ENCODE peak calls at places on chromosomes 11 and 22, in eight cellular contexts. G is HCT116, S is SK-N-SH, L is K562, T is GM12878, F is endothelial cell of umbilical vein, V is HepG2, N is H1. Z is an unnamed sample.

GRCh38 chr11:134098566-134099184 is 29.8 kb downstream of the JAM3 start:
- DNase-seq in G (peak), S (no peak), L (no peak), T (no peak), F (no peak), V (peak), N (no peak), Z (no peak)

GRCh38 chr22:30876925-30877553 is 91.5 kb downstream of the MORC2 start:
- DNase-seq in G (no peak), S (peak), L (no peak), T (no peak), F (no peak), V (no peak), N (no peak), Z (peak)

GRCh38 chr11:87463486-87464102 is 425.9 kb downstream of the TMEM135 start:
- DNase-seq in G (peak), S (peak), L (peak), T (no peak), F (no peak), V (peak), N (no peak), Z (no peak)

GRCh38 chr22:38957046-38957770 is at the start of gene APOBEC3A:
- DNase-seq in G (no peak), S (no peak), L (no peak), T (no peak), F (no peak), V (no peak), N (no peak), Z (no peak)

GRCh38 chr11:60625262-60625661 is 74.2 kb upstream of the MS4A8 start:
- DNase-seq in G (peak), S (peak), L (no peak), T (no peak), F (peak), V (peak), N (no peak), Z (peak)

GRCh38 chr11:123405123-123405592 is 24.9 kb upstream of the GRAMD1B start:
- DNase-seq in G (no peak), S (no peak), L (no peak), T (no peak), F (no peak), V (no peak), N (no peak), Z (no peak)

GRCh38 chr11:28146123-28146751 is 38.0 kb downstream of the METTL15 start:
- DNase-seq in G (peak), S (no peak), L (peak), T (no peak), F (peak), V (peak), N (no peak), Z (no peak)

GRCh38 chr22:24289781-24290181 is 19.1 kb downstream of the SPECC1L start:
- DNase-seq in G (no peak), S (no peak), L (peak), T (no peak), F (peak), V (no peak), N (no peak), Z (no peak)

GRCh38 chr11:443542-444199 is 1.9 kb upstream of the ANO9 start:
- DNase-seq in G (no peak), S (no peak), L (no peak), T (no peak), F (no peak), V (no peak), N (no peak), Z (peak)

GRCh38 chr11:17528181-17528691 is 16.0 kb downstream of the USH1C start:
- DNase-seq in G (no peak), S (peak), L (peak), T (no peak), F (peak), V (peak), N (peak), Z (no peak)

GRCh38 chr11:24859801-24860300 is 363.0 kb downstream of the LUZP2 start:
- DNase-seq in G (no peak), S (no peak), L (no peak), T (no peak), F (no peak), V (no peak), N (no peak), Z (no peak)

GRCh38 chr11:15095736-15096228 is 18.9 kb upstream of the INSC start:
- DNase-seq in G (no peak), S (no peak), L (no peak), T (no peak), F (no peak), V (no peak), N (no peak), Z (no peak)

GRCh38 chr11:72244317-72245231 is 598 bp upstream of the PHOX2A start:
- DNase-seq in G (no peak), S (peak), L (no peak), T (no peak), F (no peak), V (no peak), N (peak), Z (no peak)

GRCh38 chr22:44261164-44261860 is 51.4 kb downstream of the SHISAL1 start:
- DNase-seq in G (no peak), S (no peak), L (no peak), T (no peak), F (no peak), V (no peak), N (no peak), Z (no peak)

GRCh38 chr11:80970016-80970516 is 1529.2 kb upstream of the TENM4 start:
- DNase-seq in G (no peak), S (no peak), L (no peak), T (no peak), F (no peak), V (no peak), N (no peak), Z (no peak)

DNA sequence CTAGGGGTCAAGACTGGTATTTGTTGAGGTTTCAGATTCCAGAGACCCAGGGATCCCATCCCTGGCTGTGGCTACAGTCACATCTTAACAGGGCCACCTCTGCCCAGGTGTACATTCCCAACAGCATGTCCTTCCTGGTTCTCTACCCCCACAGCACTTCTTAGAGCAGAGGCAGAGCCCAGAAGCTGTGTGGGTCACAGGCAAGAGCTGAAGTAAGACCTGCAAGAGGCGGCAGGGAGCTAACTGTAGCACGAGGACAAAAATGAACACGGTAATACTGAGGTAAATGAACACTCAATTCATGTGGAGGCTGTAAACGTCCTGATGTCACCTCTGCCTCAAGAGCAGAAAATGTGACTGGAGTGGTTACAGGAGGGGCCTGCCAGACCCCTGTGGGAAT is 21.7 kb upstream of the RAPSN start:
- DNase-seq in G (no peak), S (no peak), L (no peak), T (no peak), F (no peak), V (no peak), N (no peak), Z (no peak)
- H3K9ac ChIP-seq in G (no peak), S (no peak), L (no peak), T (no peak), F (no peak), V (no peak), N (no peak), Z (no peak)

GRCh38 chr11:85950317-85951048 is 95.3 kb downstream of the CCDC83 start:
- DNase-seq in G (no peak), S (no peak), L (no peak), T (no peak), F (no peak), V (no peak), N (no peak), Z (no peak)
- TF ChIP-seq POLR2AphosphoS5 in G (no peak), S (no peak), L (no peak), T (peak), F (peak), V (no peak), N (no peak), Z (no peak)

GRCh38 chr11:121578216-121579063 is 125.7 kb upstream of the SORL1-AS1 start:
- DNase-seq in G (no peak), S (no peak), L (no peak), T (no peak), F (no peak), V (no peak), N (no peak), Z (no peak)

GRCh38 chr11:121575250-121575962 is 122.6 kb upstream of the SORL1-AS1 start:
- DNase-seq in G (no peak), S (no peak), L (no peak), T (peak), F (no peak), V (no peak), N (no peak), Z (no peak)

GRCh38 chr11:121576531-121576930 is 123.8 kb upstream of the SORL1-AS1 start:
- DNase-seq in G (no peak), S (no peak), L (no peak), T (peak), F (no peak), V (no peak), N (no peak), Z (no peak)

GRCh38 chr11:121575963-121576290 is 123.2 kb upstream of the SORL1-AS1 start:
- DNase-seq in G (no peak), S (no peak), L (no peak), T (no peak), F (no peak), V (no peak), N (no peak), Z (no peak)

GRCh38 chr11:121577106-121577505 is 124.3 kb upstream of the SORL1-AS1 start:
- DNase-seq in G (no peak), S (no peak), L (no peak), T (no peak), F (no peak), V (no peak), N (no peak), Z (no peak)
- H3K9ac ChIP-seq in G (no peak), S (no peak), L (no peak), T (no peak), F (no peak), V (no peak), N (no peak), Z (no peak)

DNA sequence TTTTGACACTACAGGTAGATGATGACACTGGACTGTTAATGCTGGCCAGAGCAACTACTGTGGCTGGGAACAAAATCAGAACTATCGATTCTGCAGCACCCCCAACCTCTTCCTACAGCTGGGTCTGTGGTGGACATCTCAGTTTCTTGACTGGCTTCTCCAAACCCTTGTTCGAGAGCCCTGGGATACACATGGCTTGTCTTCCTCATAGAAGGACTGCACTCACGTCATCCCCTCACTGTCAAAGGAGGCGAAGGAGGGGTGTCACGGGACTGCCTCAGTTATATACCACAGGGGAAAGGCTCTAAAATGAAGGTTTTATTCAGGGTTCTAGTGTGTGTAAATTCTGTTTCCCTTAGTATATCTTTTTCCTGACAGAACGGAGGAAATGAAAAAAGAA is 44.9 kb downstream of the PITPNB start:
- DNase-seq in G (no peak), S (no peak), L (no peak), T (no peak), F (no peak), V (no peak), N (no peak), Z (no peak)
- TF ChIP-seq POLR2AphosphoS5 in G (no peak), S (no peak), L (no peak), T (no peak), F (no peak), V (no peak), N (no peak), Z (no peak)

GRCh38 chr22:20001082-20001638 is 15.5 kb downstream of the ARVCF start:
- DNase-seq in G (no peak), S (no peak), L (no peak), T (no peak), F (peak), V (no peak), N (no peak), Z (no peak)

GRCh38 chr22:20002098-20002497 is 14.5 kb downstream of the ARVCF start:
- DNase-seq in G (no peak), S (no peak), L (no peak), T (no peak), F (no peak), V (no peak), N (no peak), Z (no peak)

GRCh38 chr22:19998232-19998951 is 18.2 kb downstream of the ARVCF start:
- DNase-seq in G (no peak), S (peak), L (no peak), T (no peak), F (peak), V (no peak), N (no peak), Z (no peak)

GRCh38 chr22:19998991-19999820 is 17.4 kb downstream of the ARVCF start:
- DNase-seq in G (no peak), S (peak), L (peak), T (no peak), F (no peak), V (no peak), N (no peak), Z (no peak)

DNA sequence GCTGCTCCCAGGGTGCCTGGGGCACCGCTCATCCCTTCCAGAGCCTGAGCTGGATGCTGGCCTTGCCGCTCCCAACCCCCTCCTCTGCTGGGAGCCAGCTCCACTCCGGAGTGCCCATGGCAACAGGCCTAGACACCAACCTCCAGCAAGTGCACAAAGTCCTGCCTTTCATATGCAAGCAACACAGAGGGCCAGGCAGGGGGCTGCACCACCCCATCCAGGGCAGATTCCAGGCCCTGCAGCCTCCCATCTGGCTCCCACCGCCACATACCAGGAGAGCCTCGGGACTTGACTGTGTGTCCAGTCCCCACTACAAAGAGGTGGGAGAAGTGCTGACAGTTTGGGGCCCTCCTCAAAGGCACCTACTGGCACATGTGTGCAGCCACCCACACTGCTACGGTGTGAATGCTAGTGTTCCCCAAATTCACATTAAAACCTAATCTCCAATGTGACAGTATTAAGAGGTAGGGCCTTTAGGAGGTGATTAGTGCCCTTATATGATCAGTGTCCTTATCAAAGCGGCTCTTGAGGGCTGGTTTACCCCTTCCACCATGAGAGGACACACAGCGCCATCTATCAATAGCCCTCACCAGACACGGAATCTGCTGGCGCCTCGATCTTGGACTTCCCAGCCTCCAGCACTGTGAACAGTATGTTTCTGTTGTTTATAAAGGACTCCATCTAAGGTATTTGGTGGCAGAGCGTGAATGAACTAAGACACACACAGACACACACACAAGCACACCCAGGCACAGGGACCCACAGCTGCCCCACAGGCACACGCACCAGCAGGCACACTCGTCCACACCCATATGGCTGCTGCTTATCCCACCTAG is 16.2 kb downstream of the ARVCF start:
- DNase-seq in G (no peak), S (peak), L (no peak), T (no peak), F (peak), V (peak), N (no peak), Z (no peak)
- H3K9ac ChIP-seq in G (no peak), S (no peak), L (peak), T (no peak), F (no peak), V (peak), N (no peak), Z (no peak)

GRCh38 chr11:90803781-90804180 is 580.9 kb upstream of the CHORDC1 start:
- DNase-seq in G (no peak), S (no peak), L (no peak), T (no peak), F (peak), V (no peak), N (no peak), Z (no peak)

GRCh38 chr11:90803366-90803765 is 580.5 kb upstream of the CHORDC1 start:
- DNase-seq in G (no peak), S (no peak), L (no peak), T (no peak), F (no peak), V (no peak), N (no peak), Z (no peak)

GRCh38 chr11:90798769-90799168 is 575.9 kb upstream of the CHORDC1 start:
- DNase-seq in G (no peak), S (no peak), L (no peak), T (no peak), F (no peak), V (no peak), N (no peak), Z (no peak)
- TF ChIP-seq POLR2AphosphoS5 in G (no peak), S (no peak), L (no peak), T (no peak), F (no peak), V (no peak), N (no peak), Z (no peak)

GRCh38 chr11:96426356-96427103 is 36.7 kb downstream of the JRKL start:
- DNase-seq in G (peak), S (peak), L (peak), T (no peak), F (peak), V (peak), N (no peak), Z (peak)
- H3K9ac ChIP-seq in G (no peak), S (no peak), L (no peak), T (no peak), F (no peak), V (no peak), N (no peak), Z (no peak)